ENCODE peak calls at places on chromosomes 13 and 19, in eight cellular contexts. J, P, K, H, W, S, O and N are unnamed samples. For H3K4me1, the result is how much of the 10 kb centered on the place peaks cover.

GRCh38 chr19:45125975-45126493 is 33.1 kb downstream of the PPP1R37 start:
- DNase-seq in J (peak), S (peak), H (peak), K (no peak), W (peak), P (no peak), O (peak), N (peak)

GRCh38 chr19:4473708-4474503 is 1.8 kb downstream of the HDGFL2 start:
- DNase-seq in O (peak), J (peak), H (no peak), K (no peak), W (peak), P (no peak), S (peak), N (peak)

GRCh38 chr19:52691215-52691610 is 43.6 kb downstream of the ZNF611 start:
- DNase-seq in K (no peak), P (no peak), W (peak), J (no peak), H (no peak), S (no peak), O (peak), N (no peak)

GRCh38 chr19:41691268-41691970 is 3.3 kb upstream of the CEACAM7 start:
- DNase-seq in H (no peak), J (no peak), O (no peak), S (peak), W (peak), P (no peak), K (no peak), N (peak)

GRCh38 chr13:113184568-113185440 is 23.7 kb downstream of the PCID2 start:
- DNase-seq in O (no peak), K (no peak), H (no peak), P (no peak), S (no peak), W (no peak), J (no peak), N (no peak)

GRCh38 chr19:11381535-11382369 is 2.4 kb downstream of the EPOR start:
- DNase-seq in P (peak), O (peak), S (peak), J (peak), K (peak), W (peak), H (peak), N (peak)

GRCh38 chr13:76512676-76513277 is 373.4 kb downstream of the KCTD12 start:
- DNase-seq in O (no peak), W (peak), J (peak), S (no peak), P (peak), H (no peak), K (no peak), N (peak)

GRCh38 chr13:71149498-71150363 is 717.3 kb downstream of the DACH1 start:
- DNase-seq in P (no peak), J (no peak), W (no peak), H (no peak), O (no peak), K (no peak), S (no peak), N (no peak)

GRCh38 chr13:32610538-32610937 is 24.3 kb downstream of the PDS5B start:
- DNase-seq in S (no peak), K (no peak), W (no peak), P (no peak), O (no peak), J (no peak), H (no peak), N (no peak)

DNA sequence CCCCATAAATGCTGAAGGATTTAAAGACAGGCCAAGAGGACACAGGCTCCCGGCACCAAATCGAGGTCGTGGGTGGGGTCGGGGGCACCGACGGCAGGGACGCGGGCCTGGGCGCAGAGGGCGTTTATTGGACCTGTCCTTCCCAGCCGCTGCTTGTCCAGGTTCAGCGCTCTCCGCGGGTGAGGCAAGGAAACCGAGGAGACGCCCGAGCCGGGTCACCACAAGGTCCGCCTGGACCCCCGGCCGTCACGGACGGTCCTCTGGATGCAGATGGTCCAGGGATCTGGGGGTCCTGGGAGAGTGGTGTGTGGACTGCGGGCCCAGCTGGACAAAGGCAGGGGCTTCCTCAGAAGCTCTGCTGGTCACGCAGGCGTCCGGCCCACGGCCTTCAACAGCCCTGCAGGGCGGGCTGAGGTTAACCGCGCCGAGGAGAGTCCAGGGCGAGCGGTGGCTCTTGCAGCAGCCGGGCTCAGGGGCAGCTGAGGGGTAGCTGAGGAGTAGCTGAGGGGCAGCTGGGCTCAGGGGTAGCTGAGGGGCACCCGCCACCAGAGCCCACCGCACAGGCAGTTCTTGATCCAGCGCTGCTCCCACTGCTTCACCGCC is 8.5 kb downstream of the CFD start:
- DNase-seq in P (no peak), K (no peak), S (no peak), J (no peak), W (no peak), H (no peak), O (no peak), N (no peak)
- H3K4me1 ChIP-seq in P (under half), K (under half), S (under half), J (under half), W (under half), H (under half), O (under half), N (under half)

DNA sequence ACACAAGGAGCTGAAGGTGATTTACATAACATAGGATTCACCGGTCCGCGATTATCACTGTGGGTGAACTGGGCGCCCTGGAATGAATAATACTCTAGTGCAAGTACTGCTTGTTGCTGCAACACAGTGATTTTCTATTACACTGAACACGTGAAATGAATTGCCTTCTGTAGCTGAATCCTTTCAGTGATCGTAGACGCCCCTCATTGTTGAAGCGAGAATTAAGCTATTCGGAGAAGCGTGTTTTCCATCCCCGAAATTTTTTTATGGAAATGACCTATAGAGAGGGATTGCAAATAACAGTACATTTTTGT is 2.7 kb upstream of the MAB21L1 start:
- DNase-seq in S (no peak), J (no peak), K (no peak), O (peak), H (no peak), W (no peak), P (no peak), N (peak)
- H3K4me3 ChIP-seq in S (peak), J (no peak), K (no peak), O (peak), H (no peak), W (no peak), P (no peak), N (no peak)

DNA sequence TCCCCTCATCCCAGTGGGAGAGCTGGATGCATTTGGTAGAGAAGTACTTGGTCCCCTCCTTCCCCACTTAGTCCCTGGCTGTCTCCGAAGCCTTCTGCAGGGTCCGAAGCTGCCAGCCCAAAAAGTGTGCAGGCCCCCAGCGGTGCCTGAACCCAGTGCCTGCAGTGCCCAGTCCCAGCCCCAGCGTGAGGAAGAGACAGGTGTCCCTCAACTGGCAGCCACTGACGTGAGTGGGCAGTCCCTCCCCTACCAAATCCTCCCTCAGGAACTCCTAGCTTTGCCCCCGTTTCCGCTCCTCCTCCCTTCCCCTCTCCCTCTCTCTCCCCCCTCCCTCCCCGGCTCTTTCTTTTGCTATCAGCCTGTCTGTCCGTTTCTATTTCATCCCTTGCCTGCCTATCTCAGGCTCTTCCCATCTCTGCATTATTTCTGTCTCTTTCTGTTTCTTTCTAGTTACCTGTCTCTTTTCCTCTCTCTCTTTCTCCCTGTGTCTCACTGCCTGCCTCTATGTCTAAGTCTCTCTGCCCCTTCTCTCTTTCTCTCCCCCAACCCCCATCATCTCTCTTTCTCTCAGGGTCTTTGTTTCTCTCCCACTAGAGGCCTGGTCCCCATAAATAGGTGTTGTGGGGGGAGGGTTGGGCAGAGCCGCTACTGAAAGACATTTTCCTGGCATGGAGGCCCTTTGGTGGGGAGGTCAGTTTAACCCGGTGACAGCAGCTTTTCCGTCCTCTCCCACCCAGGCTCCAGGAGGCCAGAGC is 1.7 kb upstream of the LTBP4 start:
- DNase-seq in J (no peak), W (no peak), O (peak), H (no peak), P (no peak), K (no peak), S (no peak), N (no peak)
- H3K9ac ChIP-seq in J (no peak), W (no peak), O (no peak), H (peak), P (peak), K (no peak), S (no peak), N (no peak)

GRCh38 chr19:40607898-40608621 is 6.9 kb downstream of the LTBP4 start:
- DNase-seq in W (no peak), S (no peak), K (no peak), P (no peak), H (no peak), O (no peak), J (no peak), N (no peak)

GRCh38 chr19:40611096-40611495 is 9.9 kb downstream of the LTBP4 start:
- DNase-seq in O (no peak), K (no peak), H (no peak), P (no peak), W (peak), S (no peak), J (no peak), N (no peak)

GRCh38 chr19:40608957-40609356 is 7.8 kb downstream of the LTBP4 start:
- DNase-seq in H (no peak), S (no peak), P (no peak), J (no peak), W (no peak), O (no peak), K (no peak), N (no peak)

GRCh38 chr19:40610396-40611064 is 9.4 kb downstream of the LTBP4 start:
- DNase-seq in J (no peak), S (no peak), K (no peak), P (no peak), H (no peak), O (peak), W (peak), N (no peak)

DNA sequence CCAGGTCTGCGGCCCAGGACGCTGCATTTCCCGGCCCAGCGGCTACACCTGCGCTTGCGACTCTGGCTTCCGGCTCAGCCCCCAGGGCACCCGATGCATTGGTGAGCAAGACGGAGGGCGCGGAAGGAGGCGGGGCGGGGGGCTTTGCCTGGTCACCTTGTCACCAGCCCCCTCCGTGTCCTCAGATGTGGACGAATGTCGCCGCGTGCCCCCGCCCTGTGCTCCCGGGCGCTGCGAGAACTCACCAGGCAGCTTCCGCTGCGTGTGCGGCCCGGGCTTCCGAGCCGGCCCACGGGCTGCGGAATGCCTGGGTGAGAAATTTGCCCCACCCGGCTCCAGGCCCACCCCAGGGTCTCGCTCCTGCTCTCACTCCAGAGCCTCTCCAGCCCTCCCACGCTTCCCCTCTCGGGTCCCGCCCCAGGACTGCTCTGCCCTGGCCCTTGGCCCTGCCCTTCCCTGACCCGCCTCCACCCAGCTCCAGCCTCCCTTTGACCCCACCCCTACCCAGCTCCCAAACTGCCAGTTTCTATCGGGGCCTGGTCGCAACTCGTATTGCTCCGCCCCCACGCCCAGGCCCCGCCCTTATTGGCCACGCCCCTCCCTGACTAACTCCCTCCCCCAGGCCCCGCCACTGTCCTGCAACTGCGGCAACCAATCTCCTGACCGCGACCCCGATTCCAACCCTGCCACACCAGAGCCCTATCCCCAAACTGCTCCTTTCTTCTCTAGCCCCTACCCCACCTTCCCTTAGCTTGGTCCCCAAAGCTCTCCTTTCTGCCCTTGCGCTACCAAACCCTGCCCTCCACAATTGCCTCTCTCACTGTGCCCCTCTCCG is 8.6 kb downstream of the LTBP4 start:
- DNase-seq in H (peak), J (peak), P (peak), W (peak), K (peak), S (peak), O (peak), N (peak)
- H3K4me1 ChIP-seq in H (under half), J (under half), P (under half), W (under half), K (under half), S (under half), O (under half), N (under half)

GRCh38 chr13:46804391-46804815 is 7.4 kb upstream of the ESD start:
- DNase-seq in H (no peak), W (peak), J (peak), O (no peak), P (peak), K (no peak), S (no peak), N (peak)
- H3K4me3 ChIP-seq in H (no peak), W (no peak), J (no peak), O (no peak), P (no peak), K (no peak), S (no peak), N (no peak)

DNA sequence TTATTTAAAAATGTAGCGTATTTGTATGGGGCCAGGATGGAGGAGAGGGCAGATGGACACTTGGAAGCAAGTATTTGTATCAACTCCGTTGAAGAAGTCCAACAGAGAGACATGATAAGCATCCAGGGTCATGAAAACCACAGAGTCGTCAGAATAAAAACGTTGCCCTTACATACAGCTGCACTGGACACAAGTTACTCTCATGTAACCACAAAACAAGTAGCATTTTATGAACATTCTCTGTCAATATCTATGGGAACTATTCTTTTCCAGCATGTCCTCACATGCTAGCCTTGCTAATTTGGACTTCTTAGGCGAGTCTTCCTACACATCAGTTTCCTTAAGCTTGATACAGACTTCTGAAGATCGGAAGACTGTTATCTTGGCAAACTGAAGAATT is 35.0 kb downstream of the EFNB2 start:
- DNase-seq in H (no peak), J (peak), K (no peak), W (no peak), O (no peak), S (no peak), P (peak), N (no peak)
- H3K9ac ChIP-seq in H (no peak), J (no peak), K (no peak), W (no peak), O (no peak), S (no peak), P (no peak), N (no peak)

GRCh38 chr19:35899547-35900214 is 659 bp downstream of the NFKBID start:
- DNase-seq in P (peak), J (peak), O (peak), W (peak), K (peak), S (peak), H (peak), N (peak)
- H3K4me1 ChIP-seq in P (under half), J (under half), O (under half), W (under half), K (under half), S (under half), H (under half), N (under half)